ENCODE peak calls at places on chromosomes 3 and 15, in five cellular contexts. One of them, this sample, is unnamed.

GRCh38 chr15:80636675-80637074 is 58.4 kb upstream of the ABHD17C start:
- DNase-seq in heart right ventricle: no peak
- DNase-seq in brain microvascular endothelial cell: no peak
- DNase-seq in psoas muscle: no peak
- DNase-seq in breast epithelium: no peak
- DNase-seq in this sample: no peak

GRCh38 chr3:191254098-191254873 is 55.2 kb downstream of the OSTN start:
- DNase-seq in heart right ventricle: no peak
- DNase-seq in brain microvascular endothelial cell: no peak
- DNase-seq in psoas muscle: no peak
- DNase-seq in breast epithelium: no peak
- DNase-seq in this sample: no peak

GRCh38 chr15:42461261-42461660 is 29.7 kb downstream of the ZNF106 start:
- DNase-seq in heart right ventricle: no peak
- DNase-seq in brain microvascular endothelial cell: no peak
- DNase-seq in psoas muscle: no peak
- DNase-seq in breast epithelium: no peak
- DNase-seq in this sample: no peak

GRCh38 chr15:80433836-80434235 is 29.7 kb downstream of the ARNT2 start:
- DNase-seq in heart right ventricle: no peak
- DNase-seq in brain microvascular endothelial cell: no peak
- DNase-seq in psoas muscle: no peak
- DNase-seq in breast epithelium: no peak
- DNase-seq in this sample: no peak

GRCh38 chr3:51676102-51676640 is 5.1 kb downstream of the TEX264 start:
- DNase-seq in heart right ventricle: no peak
- DNase-seq in brain microvascular endothelial cell: no peak
- DNase-seq in psoas muscle: peak
- DNase-seq in breast epithelium: no peak
- DNase-seq in this sample: no peak

GRCh38 chr3:105365536-105366301 is 990 bp upstream of the ALCAM start:
- DNase-seq in heart right ventricle: no peak
- DNase-seq in brain microvascular endothelial cell: peak
- DNase-seq in psoas muscle: no peak
- DNase-seq in breast epithelium: no peak
- DNase-seq in this sample: peak

GRCh38 chr3:138461246-138461645 is 26.8 kb downstream of the ESYT3 start:
- DNase-seq in heart right ventricle: no peak
- DNase-seq in brain microvascular endothelial cell: no peak
- DNase-seq in psoas muscle: no peak
- DNase-seq in breast epithelium: no peak
- DNase-seq in this sample: peak

GRCh38 chr3:188284455-188285212 is 130.7 kb downstream of the LPP start:
- DNase-seq in heart right ventricle: no peak
- DNase-seq in brain microvascular endothelial cell: no peak
- DNase-seq in psoas muscle: no peak
- DNase-seq in breast epithelium: no peak
- DNase-seq in this sample: no peak

GRCh38 chr3:196976891-196977420 is 8.3 kb upstream of the PIGZ start:
- DNase-seq in heart right ventricle: no peak
- DNase-seq in brain microvascular endothelial cell: no peak
- DNase-seq in psoas muscle: no peak
- DNase-seq in breast epithelium: no peak
- DNase-seq in this sample: no peak

GRCh38 chr3:42052132-42052866 is 38.9 kb upstream of the TRAK1 start:
- DNase-seq in heart right ventricle: no peak
- DNase-seq in brain microvascular endothelial cell: peak
- DNase-seq in psoas muscle: no peak
- DNase-seq in breast epithelium: no peak
- DNase-seq in this sample: peak

GRCh38 chr3:47022540-47023161 is 43.2 kb downstream of the NBEAL2 start:
- DNase-seq in heart right ventricle: no peak
- DNase-seq in brain microvascular endothelial cell: no peak
- DNase-seq in psoas muscle: no peak
- DNase-seq in breast epithelium: no peak
- DNase-seq in this sample: no peak

GRCh38 chr15:57025264-57025939 is 107.0 kb downstream of the TCF12 start:
- DNase-seq in heart right ventricle: no peak
- DNase-seq in brain microvascular endothelial cell: no peak
- DNase-seq in psoas muscle: no peak
- DNase-seq in breast epithelium: no peak
- DNase-seq in this sample: peak

GRCh38 chr15:39828374-39828931 is 45.8 kb upstream of the FSIP1 start:
- DNase-seq in heart right ventricle: peak
- DNase-seq in brain microvascular endothelial cell: peak
- DNase-seq in psoas muscle: no peak
- DNase-seq in breast epithelium: no peak
- DNase-seq in this sample: peak

GRCh38 chr3:54861248-54862067 is 66.4 kb downstream of the LRTM1 start:
- DNase-seq in heart right ventricle: no peak
- DNase-seq in brain microvascular endothelial cell: no peak
- DNase-seq in psoas muscle: no peak
- DNase-seq in breast epithelium: no peak
- DNase-seq in this sample: no peak

GRCh38 chr3:33658971-33659848 is 58.8 kb downstream of the CLASP2 start:
- DNase-seq in heart right ventricle: peak
- DNase-seq in brain microvascular endothelial cell: peak
- DNase-seq in psoas muscle: peak
- DNase-seq in breast epithelium: peak
- DNase-seq in this sample: peak

GRCh38 chr3:10459954-10460754 is 45.2 kb downstream of the ATP2B2 start:
- DNase-seq in heart right ventricle: no peak
- DNase-seq in brain microvascular endothelial cell: peak
- DNase-seq in psoas muscle: peak
- DNase-seq in breast epithelium: peak
- DNase-seq in this sample: peak

GRCh38 chr15:51382787-51383186 is 41.3 kb downstream of the GLDN start:
- DNase-seq in heart right ventricle: no peak
- DNase-seq in brain microvascular endothelial cell: peak
- DNase-seq in psoas muscle: no peak
- DNase-seq in breast epithelium: no peak
- DNase-seq in this sample: peak

GRCh38 chr3:127409421-127410136 is 121.7 kb upstream of the PRR20G start:
- DNase-seq in heart right ventricle: no peak
- DNase-seq in brain microvascular endothelial cell: no peak
- DNase-seq in psoas muscle: peak
- DNase-seq in breast epithelium: no peak
- DNase-seq in this sample: no peak

GRCh38 chr15:84888639-84889038 is 4.2 kb downstream of the SLC28A1 start:
- DNase-seq in heart right ventricle: no peak
- DNase-seq in brain microvascular endothelial cell: no peak
- DNase-seq in psoas muscle: no peak
- DNase-seq in breast epithelium: no peak
- DNase-seq in this sample: no peak

GRCh38 chr3:141230293-141230692 is 1.3 kb upstream of the PXYLP1 start:
- DNase-seq in heart right ventricle: no peak
- DNase-seq in brain microvascular endothelial cell: no peak
- DNase-seq in psoas muscle: no peak
- DNase-seq in breast epithelium: no peak
- DNase-seq in this sample: no peak

GRCh38 chr15:91651251-91651650 is 202.3 kb upstream of the SLCO3A1 start:
- DNase-seq in heart right ventricle: no peak
- DNase-seq in brain microvascular endothelial cell: no peak
- DNase-seq in psoas muscle: no peak
- DNase-seq in breast epithelium: no peak
- DNase-seq in this sample: no peak

GRCh38 chr3:176650478-176650877 is 546.8 kb downstream of the TBL1XR1 start:
- DNase-seq in heart right ventricle: no peak
- DNase-seq in brain microvascular endothelial cell: peak
- DNase-seq in psoas muscle: no peak
- DNase-seq in breast epithelium: no peak
- DNase-seq in this sample: peak

GRCh38 chr3:128490650-128491070 is 2.3 kb downstream of the GATA2 start:
- DNase-seq in heart right ventricle: no peak
- DNase-seq in brain microvascular endothelial cell: no peak
- DNase-seq in psoas muscle: no peak
- DNase-seq in breast epithelium: no peak
- DNase-seq in this sample: no peak

GRCh38 chr15:69478259-69478687 is 25.7 kb downstream of the RPLP1 start:
- DNase-seq in heart right ventricle: peak
- DNase-seq in brain microvascular endothelial cell: no peak
- DNase-seq in psoas muscle: no peak
- DNase-seq in breast epithelium: no peak
- DNase-seq in this sample: no peak

GRCh38 chr3:175208316-175208715 is 349.2 kb downstream of the NAALADL2 start:
- DNase-seq in heart right ventricle: no peak
- DNase-seq in brain microvascular endothelial cell: no peak
- DNase-seq in psoas muscle: no peak
- DNase-seq in breast epithelium: no peak
- DNase-seq in this sample: peak

GRCh38 chr3:194316918-194317317 is 34.2 kb downstream of the CPN2 start:
- DNase-seq in heart right ventricle: no peak
- DNase-seq in brain microvascular endothelial cell: no peak
- DNase-seq in psoas muscle: no peak
- DNase-seq in breast epithelium: no peak
- DNase-seq in this sample: no peak

GRCh38 chr3:194314669-194315068 is 36.5 kb downstream of the CPN2 start:
- DNase-seq in heart right ventricle: no peak
- DNase-seq in brain microvascular endothelial cell: no peak
- DNase-seq in psoas muscle: no peak
- DNase-seq in breast epithelium: no peak
- DNase-seq in this sample: no peak

GRCh38 chr3:194315088-194315964 is 35.8 kb downstream of the CPN2 start:
- DNase-seq in heart right ventricle: peak
- DNase-seq in brain microvascular endothelial cell: peak
- DNase-seq in psoas muscle: peak
- DNase-seq in breast epithelium: peak
- DNase-seq in this sample: peak

GRCh38 chr3:194313642-194314430 is 37.3 kb downstream of the CPN2 start:
- DNase-seq in heart right ventricle: peak
- DNase-seq in brain microvascular endothelial cell: no peak
- DNase-seq in psoas muscle: peak
- DNase-seq in breast epithelium: no peak
- DNase-seq in this sample: no peak

GRCh38 chr3:194315965-194316361 is 35.2 kb downstream of the CPN2 start:
- DNase-seq in heart right ventricle: no peak
- DNase-seq in brain microvascular endothelial cell: no peak
- DNase-seq in psoas muscle: no peak
- DNase-seq in breast epithelium: no peak
- DNase-seq in this sample: no peak
- TF ChIP-seq CTCF in heart right ventricle: no peak
- TF ChIP-seq CTCF in brain microvascular endothelial cell: no peak
- TF ChIP-seq CTCF in psoas muscle: no peak
- TF ChIP-seq CTCF in breast epithelium: no peak
- TF ChIP-seq CTCF in this sample: peak

DNA sequence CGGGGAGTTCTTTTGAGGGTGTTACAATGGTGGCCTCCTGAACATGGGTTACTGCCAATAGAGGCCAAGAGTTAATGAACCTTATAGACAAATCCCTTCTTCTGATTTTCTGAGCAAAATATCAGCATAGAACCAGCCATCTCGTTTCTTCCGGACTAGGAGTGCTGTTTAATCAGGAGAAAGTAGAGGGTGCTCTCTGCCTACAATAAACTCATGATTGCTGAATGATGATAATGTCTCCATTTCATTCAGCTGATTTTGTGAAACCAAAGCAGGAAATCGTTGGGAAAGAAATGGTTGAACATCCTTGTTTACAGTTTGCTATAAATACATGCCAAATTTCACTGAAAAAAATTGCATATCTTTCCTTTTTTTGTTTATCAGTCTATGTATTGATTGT is 142.8 kb upstream of the PLSCR5 start:
- DNase-seq in heart right ventricle: no peak
- DNase-seq in brain microvascular endothelial cell: peak
- DNase-seq in psoas muscle: no peak
- DNase-seq in breast epithelium: no peak
- DNase-seq in this sample: peak
- TF ChIP-seq CTCF in heart right ventricle: no peak
- TF ChIP-seq CTCF in brain microvascular endothelial cell: peak
- TF ChIP-seq CTCF in psoas muscle: no peak
- TF ChIP-seq CTCF in breast epithelium: no peak
- TF ChIP-seq CTCF in this sample: peak

DNA sequence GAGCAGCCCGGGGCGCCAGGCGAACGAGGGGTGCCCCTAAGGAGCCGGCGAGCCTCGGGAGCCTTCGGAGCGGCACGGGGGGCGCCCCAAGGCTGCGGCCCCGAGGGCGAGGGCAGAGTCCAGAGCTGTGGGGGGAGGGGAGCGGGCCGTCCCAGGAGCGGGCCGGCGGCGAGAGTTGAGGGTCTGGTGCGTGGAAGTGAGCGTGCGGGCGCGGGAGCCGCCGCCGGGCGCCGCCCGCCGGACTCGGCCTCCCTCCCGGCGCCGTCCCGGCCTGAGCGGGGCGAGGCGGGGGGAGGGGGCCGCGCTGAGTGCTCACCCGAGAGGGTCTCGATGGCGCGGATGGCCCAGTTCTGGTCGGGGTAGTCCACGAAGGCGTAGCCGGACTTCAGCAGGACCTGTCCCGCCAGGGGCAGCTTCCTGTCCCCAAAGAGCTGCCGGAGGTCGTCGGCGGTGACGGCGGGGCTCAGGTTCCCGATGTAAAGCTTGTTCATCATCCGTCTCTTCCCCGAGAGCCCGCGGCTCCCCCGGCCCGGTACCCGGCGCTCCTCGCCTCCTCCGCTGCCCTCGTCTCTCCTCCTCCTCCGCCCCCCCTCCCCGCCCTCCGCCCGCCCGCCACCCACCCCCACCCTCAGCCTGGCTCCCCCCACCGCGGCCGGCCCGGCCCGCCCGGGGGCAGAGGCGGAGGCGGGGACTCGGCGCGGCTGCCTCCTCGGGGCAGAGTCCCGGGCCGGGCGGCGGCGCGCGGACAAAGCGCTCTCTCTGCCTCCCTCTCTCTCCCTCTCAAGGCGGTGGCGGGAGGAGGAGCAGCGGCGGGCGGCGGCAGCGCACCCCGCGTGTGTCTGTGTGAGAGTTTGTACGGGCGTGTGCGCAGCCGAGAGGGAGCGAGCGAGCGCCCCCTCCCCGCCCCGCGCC is at the start of gene IGF2BP2:
- DNase-seq in heart right ventricle: peak
- DNase-seq in brain microvascular endothelial cell: peak
- DNase-seq in psoas muscle: peak
- DNase-seq in breast epithelium: no peak
- DNase-seq in this sample: peak
- TF ChIP-seq CTCF in heart right ventricle: no peak
- TF ChIP-seq CTCF in brain microvascular endothelial cell: peak
- TF ChIP-seq CTCF in psoas muscle: no peak
- TF ChIP-seq CTCF in breast epithelium: no peak
- TF ChIP-seq CTCF in this sample: peak

DNA sequence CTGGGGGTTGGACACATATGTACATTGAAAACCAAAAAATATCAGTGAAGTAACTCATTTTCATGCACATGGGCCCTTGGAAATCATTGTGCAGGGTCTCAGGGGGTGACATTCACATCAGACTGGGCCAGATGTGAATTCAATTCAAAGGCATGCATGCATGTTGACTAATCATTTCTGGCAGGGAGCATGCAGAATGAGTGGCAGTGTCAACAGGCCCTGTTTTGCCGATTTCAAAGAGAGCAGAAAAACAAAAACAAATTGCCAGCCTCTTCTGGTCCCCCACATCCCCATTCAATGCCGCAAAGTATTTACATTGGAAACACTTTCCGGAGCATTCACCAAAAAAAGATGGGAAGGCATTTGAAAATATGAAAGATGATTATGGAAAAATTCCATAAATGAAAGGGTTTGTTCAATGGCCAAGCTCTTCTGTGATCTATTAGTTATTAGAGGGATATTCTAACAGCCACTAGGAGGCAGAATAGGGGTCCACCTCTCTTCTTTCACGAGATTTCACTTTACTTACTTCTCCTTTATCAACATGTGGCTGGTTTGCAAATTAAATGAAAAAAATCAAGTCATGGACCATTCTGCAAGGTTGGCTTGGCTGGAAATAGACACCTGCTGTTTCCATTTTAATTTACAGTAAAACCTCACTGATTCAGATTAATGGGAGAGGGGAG is 119.9 kb upstream of the FEZF2 start:
- DNase-seq in heart right ventricle: no peak
- DNase-seq in brain microvascular endothelial cell: no peak
- DNase-seq in psoas muscle: no peak
- DNase-seq in breast epithelium: no peak
- DNase-seq in this sample: no peak
- TF ChIP-seq CTCF in heart right ventricle: no peak
- TF ChIP-seq CTCF in brain microvascular endothelial cell: peak
- TF ChIP-seq CTCF in psoas muscle: no peak
- TF ChIP-seq CTCF in breast epithelium: no peak
- TF ChIP-seq CTCF in this sample: peak

This sample was measured in HFFc6.